ENCODE peak calls at places on chromosomes 3 and 15, in ten cellular contexts. U is CD8-positive, alpha-beta T cell; N is breast epithelium; O is colonic mucosa; V is keratinocyte; G is upper lobe of right lung; Z is psoas muscle; K is suprapubic skin; R is neural progenitor cell; L is transverse colon. I is an unnamed sample. For H3K36me3, the result is how much of the 10 kb centered on the place peaks cover.

GRCh38 chr15:101047301-101047781 is 128.2 kb downstream of the LRRK1 start:
- DNase-seq in U (peak), N (no peak), O (peak), V (no peak), G (peak), Z (no peak), K (peak), R (peak), L (peak), I (no peak)

GRCh38 chr3:133763797-133764734 is 17.9 kb downstream of the TF start:
- DNase-seq in U (no peak), N (no peak), O (no peak), V (no peak), G (no peak), Z (no peak), K (no peak), R (no peak), L (no peak), I (no peak)

GRCh38 chr3:159637895-159638542 is 350.6 kb upstream of the IL12A start:
- DNase-seq in U (no peak), N (no peak), O (no peak), V (no peak), G (no peak), Z (no peak), K (no peak), R (no peak), L (no peak), I (peak)

GRCh38 chr3:105746226-105746996 is 122.4 kb downstream of the CBLB start:
- DNase-seq in U (no peak), N (no peak), O (no peak), V (no peak), G (no peak), Z (no peak), K (no peak), R (no peak), L (no peak), I (no peak)

GRCh38 chr3:151156618-151157216 is 46.3 kb downstream of the GPR171 start:
- DNase-seq in U (peak), N (no peak), O (peak), V (peak), G (no peak), Z (no peak), K (no peak), R (peak), L (no peak), I (peak)

GRCh38 chr3:36911990-36912804 is 32.7 kb downstream of the TRANK1 start:
- DNase-seq in U (peak), N (no peak), O (no peak), V (no peak), G (no peak), Z (no peak), K (no peak), R (no peak), L (no peak), I (peak)

GRCh38 chr15:33724321-33725036 is 243.8 kb upstream of the CHRM5 start:
- DNase-seq in U (no peak), N (no peak), O (no peak), V (no peak), G (no peak), Z (no peak), K (no peak), R (no peak), L (no peak), I (no peak)

GRCh38 chr3:130894873-130895330 is 1.0 kb downstream of the ATP2C1 start:
- DNase-seq in U (no peak), N (no peak), O (no peak), V (no peak), G (no peak), Z (no peak), K (no peak), R (peak), L (no peak), I (no peak)

GRCh38 chr3:189641776-189642175 is 10.6 kb downstream of the TP63 start:
- DNase-seq in U (no peak), N (no peak), O (no peak), V (no peak), G (no peak), Z (no peak), K (no peak), R (no peak), L (no peak), I (peak)

DNA sequence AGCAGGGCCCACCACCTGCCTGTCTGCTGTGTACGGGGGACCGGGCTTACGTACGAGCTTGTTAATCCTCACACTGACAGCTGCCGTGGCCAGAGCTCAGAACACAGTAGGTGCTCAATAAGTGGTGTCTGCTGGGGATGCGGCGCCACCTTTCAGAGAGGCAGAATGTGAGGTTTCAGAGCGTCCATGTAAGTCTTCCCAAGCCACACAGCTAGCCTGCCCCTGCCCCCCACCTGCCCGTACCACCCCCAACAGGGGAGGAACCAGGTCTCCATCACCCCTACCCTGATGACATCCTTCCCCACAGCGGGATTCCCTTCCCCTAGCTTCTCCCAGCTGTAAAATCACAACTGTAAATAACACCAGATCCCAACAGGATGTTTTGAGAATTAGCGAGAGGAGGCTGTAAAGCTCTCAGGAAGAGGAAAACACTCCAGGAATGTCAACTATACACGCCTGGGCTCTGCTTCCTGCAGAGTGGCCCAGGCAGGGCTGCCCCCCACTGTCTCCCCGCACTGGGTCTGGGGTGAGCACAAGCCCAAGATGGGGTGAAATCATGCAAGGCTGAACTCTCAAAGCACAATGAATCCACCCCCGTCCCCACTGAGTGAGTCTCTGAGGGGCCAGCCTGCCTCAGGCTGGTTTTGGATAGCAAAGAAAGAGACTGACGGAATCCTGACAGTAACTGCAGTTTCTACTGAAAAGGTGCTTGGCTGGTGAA is 250.1 kb upstream of the LYSMD4 start:
- DNase-seq in U (no peak), N (no peak), O (no peak), V (no peak), G (no peak), Z (no peak), K (no peak), R (peak), L (no peak), I (no peak)
- H3K4me3 ChIP-seq in U (no peak), N (no peak), O (no peak), V (no peak), G (no peak), Z (no peak), K (no peak), R (no peak), L (no peak), I (no peak)

DNA sequence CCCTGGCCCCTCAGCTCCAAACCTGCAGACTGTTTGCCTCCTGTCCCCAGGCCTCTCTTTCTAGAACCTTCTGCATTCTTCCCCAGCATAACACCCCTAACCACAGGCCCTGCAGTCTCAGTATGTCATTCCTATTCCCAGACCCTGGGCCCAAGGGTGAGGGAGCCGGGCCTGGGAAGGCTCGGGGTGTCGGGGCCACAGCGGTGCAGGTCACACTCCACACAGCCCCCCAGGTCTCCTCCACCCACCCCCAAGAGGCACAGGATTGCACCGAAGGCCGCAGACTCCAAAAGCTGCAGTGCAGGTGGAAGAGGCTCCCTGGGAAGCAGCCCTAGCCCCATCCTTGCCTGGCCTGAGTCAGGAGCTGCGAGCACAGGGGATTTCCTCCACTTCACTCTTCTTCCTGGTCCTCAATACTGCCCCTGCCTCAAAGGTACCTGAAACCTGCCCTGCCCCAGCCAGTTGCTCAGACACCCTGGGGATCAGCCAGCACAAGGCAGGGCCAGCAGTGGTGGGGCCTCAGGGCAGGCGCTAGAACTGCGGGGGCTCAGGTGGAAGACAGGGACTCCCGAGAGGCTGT is 31.1 kb downstream of the TNK2 start:
- DNase-seq in U (no peak), N (no peak), O (no peak), V (no peak), G (no peak), Z (no peak), K (no peak), R (no peak), L (no peak), I (no peak)
- H3K36me3 ChIP-seq in U (under half), N (under half), O (under half), V (under half), G (under half), Z (under half), K (half or more), R (under half), L (under half), I (under half)

GRCh38 chr15:63513728-63514127 is 9.3 kb downstream of the USP3 start:
- DNase-seq in U (no peak), N (no peak), O (no peak), V (no peak), G (no peak), Z (no peak), K (no peak), R (no peak), L (no peak), I (no peak)
- H3K4me3 ChIP-seq in U (no peak), N (no peak), O (no peak), V (no peak), G (no peak), Z (no peak), K (no peak), R (no peak), L (no peak), I (no peak)

GRCh38 chr15:70140031-70140542 is 42.4 kb upstream of the TLE3 start:
- DNase-seq in U (no peak), N (no peak), O (no peak), V (no peak), G (no peak), Z (no peak), K (no peak), R (no peak), L (no peak), I (no peak)

GRCh38 chr15:70142322-70143191 is 44.8 kb upstream of the TLE3 start:
- DNase-seq in U (no peak), N (no peak), O (no peak), V (no peak), G (peak), Z (no peak), K (no peak), R (no peak), L (no peak), I (no peak)

GRCh38 chr15:70141376-70142071 is 43.8 kb upstream of the TLE3 start:
- DNase-seq in U (no peak), N (no peak), O (no peak), V (no peak), G (peak), Z (no peak), K (no peak), R (no peak), L (no peak), I (no peak)

GRCh38 chr15:70140543-70141375 is 43.0 kb upstream of the TLE3 start:
- DNase-seq in U (no peak), N (no peak), O (no peak), V (no peak), G (peak), Z (no peak), K (no peak), R (no peak), L (no peak), I (no peak)

GRCh38 chr15:70142072-70142321 is 44.3 kb upstream of the TLE3 start:
- DNase-seq in U (no peak), N (no peak), O (no peak), V (no peak), G (no peak), Z (no peak), K (no peak), R (no peak), L (no peak), I (no peak)
- H3K36me3 ChIP-seq in U (under half), N (under half), O (under half), V (under half), G (under half), Z (under half), K (under half), R (under half), L (under half), I (under half)

GRCh38 chr15:43184407-43185160 is 619 bp upstream of the CCNDBP1 start:
- DNase-seq in U (no peak), N (no peak), O (no peak), V (no peak), G (no peak), Z (no peak), K (no peak), R (no peak), L (no peak), I (no peak)
- H3K4me3 ChIP-seq in U (peak), N (peak), O (no peak), V (no peak), G (peak), Z (peak), K (peak), R (peak), L (peak), I (peak)

GRCh38 chr3:112615942-112616731 is 24.8 kb downstream of the CCDC80 start:
- DNase-seq in U (no peak), N (no peak), O (no peak), V (no peak), G (no peak), Z (no peak), K (no peak), R (no peak), L (no peak), I (no peak)
- H3K36me3 ChIP-seq in U (under half), N (under half), O (under half), V (under half), G (under half), Z (under half), K (under half), R (under half), L (under half), I (under half)

I was measured in bronchial epithelial cell.